ENCODE peak calls at places on chromosome 1, in five cellular contexts. N is neural progenitor cell, Y is PC-3, X is GM23338, G is MM.1S. D is an unnamed sample.

GRCh38 chr1:209931141-209931540 is 6.9 kb upstream of the SYT14 start:
- DNase-seq in N (no peak), Y (peak; percentile 0), X (no peak), G (no peak), D (no peak)

GRCh38 chr1:113013823-113014222 is 57.8 kb upstream of the SLC16A1 start:
- DNase-seq in N (no peak), Y (no peak), X (no peak), G (no peak), D (no peak)

GRCh38 chr1:94339229-94339927 is 78.8 kb upstream of the ABCD3 start:
- DNase-seq in N (no peak), Y (no peak), X (no peak), G (no peak), D (no peak)

GRCh38 chr1:11198851-11199628 is 9.9 kb downstream of the ANGPTL7 start:
- DNase-seq in N (no peak), Y (no peak), X (no peak), G (no peak), D (no peak)

GRCh38 chr1:199585392-199585791 is 442.1 kb upstream of the NR5A2 start:
- DNase-seq in N (no peak), Y (peak; percentile 59), X (no peak), G (no peak), D (no peak)

GRCh38 chr1:226185153-226186036 is 1.1 kb downstream of the ACBD3 start:
- DNase-seq in N (no peak), Y (peak; percentile 42), X (no peak), G (no peak), D (no peak)

GRCh38 chr1:6073480-6074053 is 27.9 kb downstream of the KCNAB2 start:
- DNase-seq in N (no peak), Y (no peak), X (no peak), G (no peak), D (no peak)

GRCh38 chr1:223177681-223178080 is 34.6 kb upstream of the TLR5 start:
- DNase-seq in N (no peak), Y (no peak), X (no peak), G (no peak), D (peak; percentile 75)

GRCh38 chr1:243713470-243714186 is 136.4 kb downstream of the AKT3 start:
- DNase-seq in N (peak; percentile 67), Y (no peak), X (no peak), G (no peak), D (no peak)

GRCh38 chr1:228992044-228992443 is 256.8 kb downstream of the RHOU start:
- DNase-seq in N (no peak), Y (no peak), X (no peak), G (no peak), D (no peak)

GRCh38 chr1:71473331-71473730 is 392.5 kb upstream of the ZRANB2 start:
- DNase-seq in N (no peak), Y (no peak), X (no peak), G (no peak), D (no peak)

GRCh38 chr1:17156108-17156507 is 36.9 kb upstream of the PADI2 start:
- DNase-seq in N (no peak), Y (no peak), X (no peak), G (peak; percentile 87), D (no peak)

GRCh38 chr1:209839875-209840491 is 12.2 kb downstream of the UTP25 start:
- DNase-seq in N (no peak), Y (peak; percentile 96), X (no peak), G (no peak), D (peak; percentile 92)

DNA sequence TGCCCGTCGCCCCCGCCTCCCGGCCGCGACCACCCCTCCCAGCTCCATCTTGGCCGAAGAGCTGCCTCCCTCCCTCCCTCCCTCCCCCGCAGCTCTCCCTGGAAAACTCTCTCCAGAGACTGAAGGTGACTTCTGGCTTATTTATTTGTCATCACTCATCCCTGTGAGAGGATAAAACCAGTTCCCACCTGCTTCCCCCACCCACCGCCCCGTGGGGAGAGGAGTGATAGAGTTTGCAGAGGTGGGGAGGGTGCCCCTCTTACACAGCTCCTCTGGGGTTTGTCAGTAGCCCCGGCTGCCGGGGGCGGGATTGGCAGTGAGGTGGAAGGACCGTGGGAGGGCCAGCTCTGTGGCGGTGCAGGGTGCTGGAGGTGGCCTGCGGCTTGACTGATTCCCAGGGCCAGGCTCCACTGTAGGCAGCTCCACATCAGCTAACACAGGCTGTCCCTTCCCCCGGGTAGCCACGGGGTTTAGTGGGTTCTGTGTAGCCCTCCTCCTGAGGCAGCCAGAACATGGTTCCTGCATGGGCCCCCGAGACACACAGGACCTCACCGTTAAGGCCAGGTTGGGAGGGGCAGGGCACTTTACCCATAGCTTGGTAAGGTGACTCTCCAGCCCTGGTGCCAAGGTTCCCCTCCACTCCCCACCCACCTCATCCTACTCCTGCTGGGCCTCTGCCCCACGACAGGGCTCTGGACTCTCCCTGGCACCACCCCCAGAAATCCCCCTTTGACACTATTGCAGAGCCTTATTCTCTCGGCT is 62.2 kb downstream of the ELK4 start:
- DNase-seq in N (no peak), Y (peak; percentile 41), X (peak; percentile 9), G (no peak), D (peak; percentile 42)
- TF ChIP-seq EZH2 in N (peak; percentile 31), Y (no peak), X (peak; percentile 44), G (no peak), D (no peak)

DNA sequence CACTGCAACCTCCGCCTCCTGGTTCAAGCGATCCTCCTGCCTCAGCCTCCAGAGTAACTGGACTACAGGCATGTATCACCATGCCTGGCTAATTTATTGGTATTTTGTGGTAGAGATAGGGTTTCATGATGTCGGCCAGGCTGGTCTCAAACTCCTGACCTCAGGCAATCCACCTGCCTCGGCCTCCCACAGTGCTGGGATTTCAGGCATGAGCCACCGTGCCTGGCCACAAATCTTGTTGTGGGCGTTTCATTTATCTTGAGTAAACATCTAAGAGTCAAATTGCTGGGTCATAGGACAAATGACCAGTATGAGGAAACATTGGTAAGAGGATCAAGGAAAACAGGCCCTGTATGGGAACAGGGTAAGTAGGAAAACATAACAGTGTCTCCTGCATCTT is 17.9 kb downstream of the TMEM200B start:
- DNase-seq in N (no peak), Y (peak; percentile 60), X (no peak), G (no peak), D (peak; percentile 68)
- TF ChIP-seq CTCF in N (no peak), Y (no peak), X (no peak), G (no peak), D (no peak)

DNA sequence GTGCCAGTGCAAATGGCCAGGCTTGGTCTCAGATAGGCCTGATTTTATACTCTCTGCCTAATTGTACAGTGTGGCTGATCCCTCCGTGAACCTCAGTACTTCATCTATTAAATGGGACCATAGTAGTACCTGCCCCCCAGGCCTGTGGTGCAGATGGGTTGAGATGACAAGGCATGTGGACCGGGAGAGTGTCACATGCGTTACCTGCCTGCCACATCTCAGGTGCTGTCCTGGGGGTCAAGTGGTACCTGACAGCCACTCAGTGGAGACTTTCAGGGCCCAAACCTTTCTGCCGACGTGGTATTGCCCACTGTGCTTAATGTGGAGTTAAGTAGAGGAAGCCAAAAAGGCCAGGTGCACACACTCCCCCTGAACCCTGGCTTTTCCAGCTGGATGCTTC is 197.3 kb downstream of the FOXD2 start:
- DNase-seq in N (no peak), Y (no peak), X (no peak), G (no peak), D (no peak)
- H3F3A ChIP-seq in N (no peaks in the 10 kb centered on the region), Y (no peaks in the 10 kb centered on the region), X (no peaks in the 10 kb centered on the region), G (no peaks in the 10 kb centered on the region), D (no peaks in the 10 kb centered on the region)

GRCh38 chr1:160987359-160988062 is 32.9 kb upstream of the ITLN2 start:
- DNase-seq in N (no peak), Y (no peak), X (peak; percentile 82), G (no peak), D (no peak)

GRCh38 chr1:160978510-160978927 is 23.9 kb upstream of the ITLN2 start:
- DNase-seq in N (no peak), Y (peak; percentile 45), X (no peak), G (no peak), D (no peak)

GRCh38 chr1:160985723-160986122 is 31.1 kb upstream of the ITLN2 start:
- DNase-seq in N (no peak), Y (no peak), X (no peak), G (no peak), D (no peak)

DNA sequence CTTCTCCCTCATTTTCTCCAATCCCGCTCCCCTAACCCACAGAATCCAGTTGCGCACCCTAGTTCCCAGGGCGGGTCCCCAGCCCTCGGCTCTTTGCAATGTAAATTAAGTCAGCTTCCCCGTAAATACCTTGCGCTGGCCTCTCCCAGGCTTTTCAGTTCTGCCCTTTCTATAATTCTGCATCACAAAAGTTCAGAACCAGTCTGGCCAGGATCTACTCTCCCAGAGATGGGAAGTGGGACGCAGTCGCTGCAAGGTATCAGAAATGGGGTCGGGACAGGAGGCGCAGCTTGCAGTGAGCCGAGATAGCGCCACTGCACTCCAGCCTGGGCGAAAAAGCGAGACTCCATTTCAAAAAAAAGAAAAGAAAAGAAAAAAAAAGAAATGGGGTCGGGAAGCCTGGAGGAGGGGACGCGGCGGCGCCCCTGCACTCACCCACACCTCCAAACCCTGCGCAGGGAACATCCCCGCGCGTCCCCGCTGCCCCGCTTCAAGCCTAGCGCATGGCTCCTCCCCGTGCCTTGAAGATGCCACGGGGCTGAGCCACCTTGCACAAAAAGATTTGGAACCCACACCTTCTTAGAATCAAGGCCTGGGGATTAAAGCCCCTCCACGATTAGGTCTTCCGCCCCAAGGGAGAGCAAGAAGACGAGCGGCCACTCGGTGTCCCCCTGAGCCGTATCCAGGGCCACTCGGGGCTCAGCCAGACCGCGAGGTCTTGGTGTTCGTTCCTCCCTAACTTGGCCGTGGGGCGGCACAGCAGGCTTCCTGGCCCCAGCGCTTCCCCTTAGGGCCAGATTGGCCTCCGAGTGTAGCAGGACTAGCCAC is 27.2 kb upstream of the ITLN2 start:
- DNase-seq in N (peak; percentile 58), Y (no peak), X (peak; percentile 98), G (no peak), D (no peak)
- TF ChIP-seq EZH2 in N (peak; percentile 85), Y (no peak), X (no peak), G (no peak), D (no peak)

DNA sequence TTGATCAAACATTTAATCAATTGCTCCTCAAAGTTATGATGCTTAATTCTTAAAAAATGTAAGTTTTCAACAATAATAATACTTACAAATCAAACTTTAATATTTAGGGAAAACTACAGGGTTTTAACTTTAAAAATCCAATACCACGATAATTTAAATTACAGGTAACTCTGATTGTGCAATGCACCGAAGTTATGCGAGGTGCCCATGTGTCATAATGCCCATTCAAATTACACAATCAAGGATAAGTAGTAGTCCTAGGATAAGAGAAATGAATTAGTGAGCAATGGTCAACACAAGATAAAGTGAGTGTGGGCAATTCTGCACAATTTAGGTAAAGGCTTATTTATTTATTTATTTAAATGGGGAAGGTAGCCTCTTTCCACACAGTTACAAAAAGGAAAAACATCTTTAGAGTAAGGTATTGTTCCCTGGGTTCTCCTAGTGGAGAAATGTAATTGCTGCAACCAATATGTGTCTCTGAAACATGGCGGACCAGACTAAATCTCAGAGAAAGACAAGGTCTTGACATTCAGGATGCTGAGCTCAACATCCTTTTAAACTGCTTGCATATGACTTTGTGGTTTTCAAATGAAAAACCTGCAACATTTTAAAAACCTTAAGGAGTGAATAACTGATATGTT is 164.2 kb downstream of the TTLL7 start:
- DNase-seq in N (no peak), Y (no peak), X (peak; percentile 44), G (no peak), D (no peak)
- TF ChIP-seq CTCF in N (peak; percentile 29), Y (peak; percentile 19), X (no peak), G (no peak), D (peak; percentile 19)

DNA sequence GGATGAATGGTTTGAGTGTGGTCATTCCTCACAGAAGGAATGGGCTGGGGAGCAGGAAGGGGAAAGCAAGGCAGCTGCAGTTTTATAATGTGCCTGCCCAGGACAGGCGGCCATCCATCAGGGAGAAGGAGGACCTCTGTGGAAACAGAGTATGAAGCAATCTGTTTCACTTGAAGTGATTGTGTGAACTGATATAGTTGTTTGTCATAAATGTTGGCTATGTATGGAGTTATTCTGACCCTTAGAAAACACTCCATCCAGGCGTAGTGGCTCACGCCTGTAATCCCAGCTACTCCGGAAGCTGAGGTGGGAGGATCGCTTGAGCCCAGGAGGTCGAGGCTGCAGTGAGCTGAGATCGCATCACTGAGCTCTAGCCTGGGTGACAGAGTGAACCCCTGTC is 46.5 kb downstream of the NENF start:
- DNase-seq in N (no peak), Y (no peak), X (no peak), G (no peak), D (no peak)
- H3F3A ChIP-seq in N (no peaks in the 10 kb centered on the region), Y (no peaks in the 10 kb centered on the region), X (no peaks in the 10 kb centered on the region), G (no peaks in the 10 kb centered on the region), D (peaks cover 11% of the 10 kb centered on the region)

D was measured in PC-9.